ENCODE peak calls at places on chromosome 12, in eight cellular contexts. One of them, this sample, is unnamed.
A peak's percentile ranks its signal among the peaks of the same experiment; 100 is the strongest.

GRCh38 chr12:120599672-120600537 is 18.7 kb upstream of the POP5 start:
- DNase-seq in Panc1: no peak
- DNase-seq in sigmoid colon: no peak
- DNase-seq in endothelial cell of umbilical vein: no peak
- DNase-seq in GM12878: no peak
- DNase-seq in K562: no peak
- DNase-seq in HCT116: no peak
- DNase-seq in suprapubic skin: no peak
- DNase-seq in this sample: no peak

GRCh38 chr12:2172040-2172439 is 119.3 kb downstream of the CACNA1C start:
- DNase-seq in K562: no peak
- DNase-seq in suprapubic skin: no peak
- DNase-seq in GM12878: no peak
- DNase-seq in sigmoid colon: no peak
- DNase-seq in endothelial cell of umbilical vein: no peak
- DNase-seq in HCT116: no peak
- DNase-seq in Panc1: no peak
- DNase-seq in this sample: no peak

GRCh38 chr12:53115891-53116675 is 12.8 kb downstream of the SOAT2 start:
- DNase-seq in Panc1: no peak
- DNase-seq in sigmoid colon: no peak
- DNase-seq in K562: no peak
- DNase-seq in HCT116: no peak
- DNase-seq in endothelial cell of umbilical vein: no peak
- DNase-seq in GM12878: no peak
- DNase-seq in suprapubic skin: peak; percentile 33
- DNase-seq in this sample: no peak

GRCh38 chr12:53300187-53300586 is 692 bp downstream of the MYG1 start:
- DNase-seq in Panc1: no peak
- DNase-seq in sigmoid colon: no peak
- DNase-seq in GM12878: no peak
- DNase-seq in suprapubic skin: no peak
- DNase-seq in endothelial cell of umbilical vein: peak; percentile 9
- DNase-seq in HCT116: no peak
- DNase-seq in K562: no peak
- DNase-seq in this sample: no peak

GRCh38 chr12:91106283-91106682 is 5.0 kb downstream of the LUM start:
- DNase-seq in sigmoid colon: no peak
- DNase-seq in suprapubic skin: no peak
- DNase-seq in GM12878: no peak
- DNase-seq in Panc1: no peak
- DNase-seq in HCT116: no peak
- DNase-seq in endothelial cell of umbilical vein: no peak
- DNase-seq in K562: no peak
- DNase-seq in this sample: no peak

GRCh38 chr12:124160102-124160501 is 134.8 kb upstream of the RFLNA start:
- DNase-seq in suprapubic skin: no peak
- DNase-seq in GM12878: no peak
- DNase-seq in sigmoid colon: no peak
- DNase-seq in K562: no peak
- DNase-seq in HCT116: no peak
- DNase-seq in endothelial cell of umbilical vein: no peak
- DNase-seq in Panc1: no peak
- DNase-seq in this sample: no peak

GRCh38 chr12:127819066-127819465 is 447.9 kb upstream of the TMEM132C start:
- DNase-seq in GM12878: no peak
- DNase-seq in HCT116: no peak
- DNase-seq in suprapubic skin: no peak
- DNase-seq in K562: no peak
- DNase-seq in sigmoid colon: no peak
- DNase-seq in endothelial cell of umbilical vein: no peak
- DNase-seq in Panc1: no peak
- DNase-seq in this sample: no peak

GRCh38 chr12:5963515-5963914 is 18.5 kb upstream of the ANO2 start:
- DNase-seq in sigmoid colon: no peak
- DNase-seq in K562: no peak
- DNase-seq in endothelial cell of umbilical vein: no peak
- DNase-seq in HCT116: no peak
- DNase-seq in Panc1: no peak
- DNase-seq in suprapubic skin: no peak
- DNase-seq in GM12878: no peak
- DNase-seq in this sample: no peak

GRCh38 chr12:113322353-113322752 is 12.6 kb downstream of the SLC8B1 start:
- DNase-seq in K562: no peak
- DNase-seq in suprapubic skin: no peak
- DNase-seq in HCT116: no peak
- DNase-seq in GM12878: no peak
- DNase-seq in endothelial cell of umbilical vein: no peak
- DNase-seq in Panc1: no peak
- DNase-seq in sigmoid colon: no peak
- DNase-seq in this sample: no peak

GRCh38 chr12:49867580-49868341 is 24.9 kb upstream of the BCDIN3D start:
- DNase-seq in GM12878: no peak
- DNase-seq in sigmoid colon: no peak
- DNase-seq in Panc1: no peak
- DNase-seq in K562: no peak
- DNase-seq in HCT116: no peak
- DNase-seq in endothelial cell of umbilical vein: no peak
- DNase-seq in suprapubic skin: no peak
- DNase-seq in this sample: no peak

GRCh38 chr12:76183459-76184186 is 99.1 kb upstream of the NAP1L1 start:
- DNase-seq in HCT116: peak; percentile 46
- DNase-seq in Panc1: peak; percentile 79
- DNase-seq in endothelial cell of umbilical vein: peak; percentile 98
- DNase-seq in suprapubic skin: no peak
- DNase-seq in GM12878: peak; percentile 81
- DNase-seq in K562: peak; percentile 44
- DNase-seq in sigmoid colon: no peak
- DNase-seq in this sample: no peak

GRCh38 chr12:27207626-27208413 is 36.3 kb upstream of the STK38L start:
- DNase-seq in K562: no peak
- DNase-seq in sigmoid colon: no peak
- DNase-seq in HCT116: no peak
- DNase-seq in GM12878: peak; percentile 93
- DNase-seq in suprapubic skin: no peak
- DNase-seq in endothelial cell of umbilical vein: no peak
- DNase-seq in Panc1: no peak
- DNase-seq in this sample: no peak

GRCh38 chr12:4707306-4707705 is 12.9 kb upstream of the GALNT8 start:
- DNase-seq in suprapubic skin: no peak
- DNase-seq in Panc1: no peak
- DNase-seq in K562: no peak
- DNase-seq in HCT116: no peak
- DNase-seq in sigmoid colon: no peak
- DNase-seq in endothelial cell of umbilical vein: no peak
- DNase-seq in GM12878: no peak
- DNase-seq in this sample: no peak

GRCh38 chr12:1933342-1933992 is 15.0 kb upstream of the CACNA2D4 start:
- DNase-seq in Panc1: no peak
- DNase-seq in sigmoid colon: peak; percentile 62
- DNase-seq in GM12878: no peak
- DNase-seq in endothelial cell of umbilical vein: no peak
- DNase-seq in HCT116: no peak
- DNase-seq in K562: no peak
- DNase-seq in suprapubic skin: no peak
- DNase-seq in this sample: peak; percentile 8

GRCh38 chr12:103833095-103833777 is 7.8 kb downstream of the NT5DC3 start:
- DNase-seq in endothelial cell of umbilical vein: no peak
- DNase-seq in K562: no peak
- DNase-seq in Panc1: no peak
- DNase-seq in sigmoid colon: no peak
- DNase-seq in GM12878: no peak
- DNase-seq in suprapubic skin: no peak
- DNase-seq in HCT116: no peak
- DNase-seq in this sample: no peak

GRCh38 chr12:19761465-19761864 is 322.2 kb downstream of the AEBP2 start:
- DNase-seq in endothelial cell of umbilical vein: peak; percentile 41
- DNase-seq in HCT116: no peak
- DNase-seq in K562: no peak
- DNase-seq in sigmoid colon: no peak
- DNase-seq in Panc1: no peak
- DNase-seq in GM12878: no peak
- DNase-seq in suprapubic skin: no peak
- DNase-seq in this sample: no peak

GRCh38 chr12:118371354-118372282 is 1.1 kb downstream of the TAOK3 start:
- DNase-seq in endothelial cell of umbilical vein: peak; percentile 23
- DNase-seq in GM12878: no peak
- DNase-seq in suprapubic skin: peak; percentile 73
- DNase-seq in K562: peak; percentile 27
- DNase-seq in sigmoid colon: peak; percentile 68
- DNase-seq in Panc1: no peak
- DNase-seq in HCT116: no peak
- DNase-seq in this sample: no peak

DNA sequence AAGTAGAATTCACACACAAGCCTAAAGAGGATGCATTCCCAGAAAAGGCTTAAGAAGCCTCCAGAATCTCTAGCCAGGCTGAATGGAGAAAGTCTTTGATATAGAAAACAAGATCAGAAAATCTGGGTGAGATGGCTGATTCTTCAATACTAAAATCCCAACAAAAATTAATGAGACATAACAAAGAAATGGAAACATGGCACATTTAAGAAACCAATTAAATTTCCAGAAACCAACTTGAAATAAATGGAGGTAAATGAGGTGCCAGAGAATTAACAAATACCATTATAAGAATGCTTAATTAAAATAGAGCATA is 51.9 kb downstream of the CPSF6 start:
- DNase-seq in Panc1: no peak
- DNase-seq in sigmoid colon: no peak
- DNase-seq in K562: no peak
- DNase-seq in HCT116: no peak
- DNase-seq in endothelial cell of umbilical vein: no peak
- DNase-seq in GM12878: no peak
- DNase-seq in suprapubic skin: no peak
- DNase-seq in this sample: no peak
- TF ChIP-seq CTCF in Panc1: no peak
- TF ChIP-seq CTCF in sigmoid colon: no peak
- TF ChIP-seq CTCF in K562: no peak
- TF ChIP-seq CTCF in HCT116: no peak
- TF ChIP-seq CTCF in endothelial cell of umbilical vein: no peak
- TF ChIP-seq CTCF in GM12878: no peak
- TF ChIP-seq CTCF in suprapubic skin: no peak
- TF ChIP-seq CTCF in this sample: no peak

GRCh38 chr12:109097140-109097434 is 310 bp upstream of the UNG start:
- DNase-seq in HCT116: no peak
- DNase-seq in sigmoid colon: no peak
- DNase-seq in Panc1: no peak
- DNase-seq in K562: no peak
- DNase-seq in suprapubic skin: no peak
- DNase-seq in endothelial cell of umbilical vein: no peak
- DNase-seq in GM12878: no peak
- DNase-seq in this sample: no peak

GRCh38 chr12:109099426-109100020 is 2.1 kb downstream of the UNG start:
- DNase-seq in endothelial cell of umbilical vein: no peak
- DNase-seq in suprapubic skin: no peak
- DNase-seq in HCT116: no peak
- DNase-seq in K562: no peak
- DNase-seq in Panc1: no peak
- DNase-seq in sigmoid colon: no peak
- DNase-seq in GM12878: no peak
- DNase-seq in this sample: no peak

GRCh38 chr12:109098671-109099070 is 1.3 kb downstream of the UNG start:
- DNase-seq in suprapubic skin: no peak
- DNase-seq in Panc1: no peak
- DNase-seq in GM12878: no peak
- DNase-seq in endothelial cell of umbilical vein: no peak
- DNase-seq in HCT116: no peak
- DNase-seq in K562: no peak
- DNase-seq in sigmoid colon: no peak
- DNase-seq in this sample: no peak

GRCh38 chr12:109097435-109098141 is at the start of gene UNG:
- DNase-seq in GM12878: peak; percentile 72
- DNase-seq in endothelial cell of umbilical vein: peak; percentile 95
- DNase-seq in Panc1: peak; percentile 64
- DNase-seq in HCT116: peak; percentile 87
- DNase-seq in suprapubic skin: peak; percentile 99
- DNase-seq in sigmoid colon: peak; percentile 99
- DNase-seq in K562: peak; percentile 100
- DNase-seq in this sample: peak; percentile 98

GRCh38 chr12:109098142-109098652 is 800 bp downstream of the UNG start:
- DNase-seq in GM12878: no peak
- DNase-seq in sigmoid colon: peak; percentile 87
- DNase-seq in HCT116: no peak
- DNase-seq in Panc1: no peak
- DNase-seq in suprapubic skin: no peak
- DNase-seq in K562: no peak
- DNase-seq in endothelial cell of umbilical vein: no peak
- DNase-seq in this sample: peak; percentile 65
- TF ChIP-seq POLR2AphosphoS5 in GM12878: no peak
- TF ChIP-seq POLR2AphosphoS5 in sigmoid colon: peak; percentile 65
- TF ChIP-seq POLR2AphosphoS5 in HCT116: no peak
- TF ChIP-seq POLR2AphosphoS5 in Panc1: no peak
- TF ChIP-seq POLR2AphosphoS5 in suprapubic skin: peak; percentile 9
- TF ChIP-seq POLR2AphosphoS5 in K562: no peak
- TF ChIP-seq POLR2AphosphoS5 in endothelial cell of umbilical vein: peak; percentile 11
- TF ChIP-seq POLR2AphosphoS5 in this sample: peak; percentile 36

DNA sequence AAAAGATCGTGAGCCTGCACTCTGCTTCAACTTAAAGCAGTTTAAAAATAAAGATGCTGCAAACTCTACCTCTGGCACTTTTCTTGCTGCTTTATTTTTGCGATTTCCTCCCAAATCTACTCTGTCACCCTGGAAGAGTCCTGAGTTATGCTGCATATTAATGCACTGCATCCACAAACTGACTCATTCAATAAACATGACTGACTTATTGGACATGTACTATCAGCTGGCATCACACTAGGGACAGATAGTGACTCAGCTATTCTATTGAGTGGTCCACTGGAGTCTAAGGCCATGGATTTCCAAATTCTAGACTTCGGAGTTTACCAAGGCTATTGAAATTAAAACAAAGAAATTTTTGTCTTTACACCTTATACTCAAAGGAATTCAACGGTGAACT is 90.7 kb upstream of the PTPRR start:
- DNase-seq in suprapubic skin: no peak
- DNase-seq in K562: no peak
- DNase-seq in HCT116: no peak
- DNase-seq in endothelial cell of umbilical vein: no peak
- DNase-seq in GM12878: no peak
- DNase-seq in Panc1: no peak
- DNase-seq in sigmoid colon: no peak
- DNase-seq in this sample: no peak
- H3K9me3 ChIP-seq in suprapubic skin: no peaks in the 10 kb centered on the region
- H3K9me3 ChIP-seq in K562: no peaks in the 10 kb centered on the region
- H3K9me3 ChIP-seq in HCT116: no peaks in the 10 kb centered on the region
- H3K9me3 ChIP-seq in endothelial cell of umbilical vein: no peaks in the 10 kb centered on the region
- H3K9me3 ChIP-seq in GM12878: no peaks in the 10 kb centered on the region
- H3K9me3 ChIP-seq in Panc1: no peaks in the 10 kb centered on the region
- H3K9me3 ChIP-seq in sigmoid colon: no peaks in the 10 kb centered on the region
- H3K9me3 ChIP-seq in this sample: no peaks in the 10 kb centered on the region

GRCh38 chr12:92735131-92735721 is 32.4 kb downstream of the PLEKHG7 start:
- DNase-seq in Panc1: no peak
- DNase-seq in HCT116: no peak
- DNase-seq in endothelial cell of umbilical vein: peak; percentile 94
- DNase-seq in K562: no peak
- DNase-seq in GM12878: no peak
- DNase-seq in suprapubic skin: no peak
- DNase-seq in sigmoid colon: no peak
- DNase-seq in this sample: no peak
- TF ChIP-seq CTCF in Panc1: no peak
- TF ChIP-seq CTCF in HCT116: no peak
- TF ChIP-seq CTCF in endothelial cell of umbilical vein: no peak
- TF ChIP-seq CTCF in K562: no peak
- TF ChIP-seq CTCF in GM12878: peak; percentile 3
- TF ChIP-seq CTCF in suprapubic skin: no peak
- TF ChIP-seq CTCF in sigmoid colon: no peak
- TF ChIP-seq CTCF in this sample: no peak